ENCODE peak calls at places on chromosomes 12 and 14, in four cellular contexts. Z, B, S and T are unnamed samples. For H3K4me1, the result is how much of the 10 kb centered on the place peaks cover.

GRCh38 chr14:54651649-54652048 is 84.7 kb downstream of the SAMD4A start:
- DNase-seq in Z (no peak), B (no peak), S (no peak), T (no peak)

GRCh38 chr12:128381961-128382360 is 115.0 kb downstream of the TMEM132C start:
- DNase-seq in Z (no peak), B (no peak), S (no peak), T (no peak)

GRCh38 chr12:47828008-47828966 is 8.6 kb upstream of the HDAC7 start:
- DNase-seq in Z (no peak), B (no peak), S (no peak), T (no peak)

GRCh38 chr12:75660107-75660530 is 148.7 kb upstream of the KRR1 start:
- DNase-seq in Z (no peak), B (no peak), S (no peak), T (no peak)

GRCh38 chr12:120239776-120240494 is 25.6 kb downstream of the PXN start:
- DNase-seq in Z (no peak), B (no peak), S (no peak), T (no peak)

GRCh38 chr14:91230363-91231035 is 14.0 kb downstream of the GPR68 start:
- DNase-seq in Z (no peak), B (no peak), S (no peak), T (no peak)

GRCh38 chr12:89544730-89545184 is 18.9 kb upstream of the POC1B start:
- DNase-seq in Z (no peak), B (peak), S (no peak), T (no peak)

GRCh38 chr14:53516261-53516774 is 363.2 kb upstream of the DDHD1 start:
- DNase-seq in Z (no peak), B (no peak), S (no peak), T (no peak)

GRCh38 chr12:47296828-47297227 is 217.1 kb upstream of the AMIGO2 start:
- DNase-seq in Z (no peak), B (no peak), S (no peak), T (no peak)

GRCh38 chr12:93518725-93519124 is 51.4 kb downstream of the MRPL42 start:
- DNase-seq in Z (no peak), B (no peak), S (no peak), T (no peak)

GRCh38 chr14:39264558-39264957 is 30.8 kb downstream of the MIA2 start:
- DNase-seq in Z (no peak), B (no peak), S (no peak), T (no peak)

GRCh38 chr14:89314274-89314673 is 102.8 kb downstream of the FOXN3 start:
- DNase-seq in Z (no peak), B (no peak), S (no peak), T (no peak)

GRCh38 chr14:85380891-85381290 is 149.1 kb upstream of the FLRT2 start:
- DNase-seq in Z (no peak), B (no peak), S (no peak), T (no peak)

GRCh38 chr14:103207404-103208072 is 84.3 kb downstream of the TNFAIP2 start:
- DNase-seq in Z (no peak), B (peak), S (no peak), T (no peak)

GRCh38 chr14:103206023-103206481 is 82.8 kb downstream of the TNFAIP2 start:
- DNase-seq in Z (no peak), B (no peak), S (no peak), T (no peak)

GRCh38 chr14:103205541-103205906 is 82.3 kb downstream of the TNFAIP2 start:
- DNase-seq in Z (no peak), B (no peak), S (no peak), T (no peak)

GRCh38 chr14:103207038-103207403 is 83.8 kb downstream of the TNFAIP2 start:
- DNase-seq in Z (no peak), B (peak), S (peak), T (no peak)

GRCh38 chr14:103209054-103209453 is 85.8 kb downstream of the TNFAIP2 start:
- DNase-seq in Z (no peak), B (no peak), S (peak), T (no peak)
- H3K27ac ChIP-seq in Z (no peak), B (no peak), S (peak), T (no peak)

GRCh38 chr14:57261604-57262003 is 7.1 kb downstream of the EXOC5 start:
- DNase-seq in Z (no peak), B (no peak), S (no peak), T (no peak)
- H3K4me3 ChIP-seq in Z (no peak), B (no peak), S (no peak), T (no peak)

GRCh38 chr12:12724421-12725085 is 7.4 kb downstream of the CDKN1B start:
- DNase-seq in Z (peak), B (peak), S (peak), T (no peak)
- H3K4me1 ChIP-seq in Z (half or more), B (under half), S (under half), T (under half)

GRCh38 chr12:110159671-110160245 is 35.6 kb downstream of the IFT81 start:
- DNase-seq in Z (no peak), B (no peak), S (no peak), T (no peak)

GRCh38 chr12:110170535-110171185 is 46.5 kb downstream of the IFT81 start:
- DNase-seq in Z (no peak), B (no peak), S (no peak), T (no peak)

GRCh38 chr12:110168732-110169455 is 44.7 kb downstream of the IFT81 start:
- DNase-seq in Z (no peak), B (no peak), S (no peak), T (no peak)

GRCh38 chr12:110171186-110171538 is 47.0 kb downstream of the IFT81 start:
- DNase-seq in Z (no peak), B (no peak), S (no peak), T (no peak)

GRCh38 chr12:110165540-110166159 is 41.5 kb downstream of the IFT81 start:
- DNase-seq in Z (no peak), B (peak), S (no peak), T (no peak)
- H3K27ac ChIP-seq in Z (no peak), B (peak), S (no peak), T (no peak)